ENCODE peak calls at places on chromosomes 11 and 22, in five cellular contexts. W is stimulated activated CD4-positive, alpha-beta T cell treated with anti-CD3 and anti-CD28 coated beads, Interleukin-15, amount 100 ng/mL, for 24 hours; C is endothelial cell; L is uterus; Z is anterior cingulate cortex. X is an unnamed sample.

GRCh38 chr22:49738566-49738965 is 89.1 kb downstream of the BRD1 start:
- DNase-seq in W (no peak), C (no peak), L (no peak), Z (no peak), X (no peak)

GRCh38 chr11:64237484-64237951 is 3.1 kb downstream of the VEGFB start:
- DNase-seq in W (no peak), C (no peak), L (peak; percentile 20), Z (no peak), X (no peak)

GRCh38 chr11:14687456-14687855 is 43.9 kb downstream of the PDE3B start:
- DNase-seq in W (no peak), C (no peak), L (no peak), Z (no peak), X (no peak)

GRCh38 chr11:124863137-124863825 is 2.0 kb upstream of the ROBO3 start:
- DNase-seq in W (no peak), C (no peak), L (no peak), Z (no peak), X (peak; percentile 37)

GRCh38 chr22:28869736-28870135 is 13.6 kb upstream of the ZNRF3 start:
- DNase-seq in W (no peak), C (no peak), L (no peak), Z (no peak), X (no peak)

GRCh38 chr22:45580703-45581381 is 78.2 kb downstream of the FBLN1 start:
- DNase-seq in W (no peak), C (no peak), L (no peak), Z (no peak), X (no peak)

GRCh38 chr22:39662677-39663034 is 92.1 kb downstream of the CACNA1I start:
- DNase-seq in W (peak; percentile 17), C (no peak), L (no peak), Z (no peak), X (no peak)

GRCh38 chr11:697028-697491 is 1.4 kb downstream of the TMEM80 start:
- DNase-seq in W (no peak), C (no peak), L (no peak), Z (no peak), X (no peak)

GRCh38 chr22:20235453-20235991 is 32.6 kb downstream of the RTN4R start:
- DNase-seq in W (no peak), C (no peak), L (no peak), Z (no peak), X (no peak)

GRCh38 chr11:103927535-103927934 is 108.9 kb upstream of the DDI1 start:
- DNase-seq in W (no peak), C (no peak), L (no peak), Z (no peak), X (no peak)

GRCh38 chr11:95398437-95399112 is 167.6 kb upstream of the SESN3 start:
- DNase-seq in W (no peak), C (no peak), L (no peak), Z (no peak), X (no peak)

GRCh38 chr11:91373497-91373896 is 851.1 kb upstream of the FAT3 start:
- DNase-seq in W (no peak), C (no peak), L (no peak), Z (no peak), X (no peak)

GRCh38 chr11:69280451-69280850 is 13.5 kb upstream of the MYEOV start:
- DNase-seq in W (no peak), C (no peak), L (no peak), Z (no peak), X (no peak)

GRCh38 chr22:45612451-45612901 is 59.2 kb upstream of the ATXN10 start:
- DNase-seq in W (peak; percentile 22), C (no peak), L (peak; percentile 32), Z (no peak), X (peak; percentile 30)

GRCh38 chr22:48824673-48825651 is 1002.7 kb downstream of the BRD1 start:
- DNase-seq in W (peak; percentile 11), C (no peak), L (no peak), Z (no peak), X (no peak)

GRCh38 chr11:72781063-72781312 is 12.9 kb downstream of the STARD10 start:
- DNase-seq in W (no peak), C (no peak), L (no peak), Z (no peak), X (no peak)

GRCh38 chr11:128574576-128575011 is 12.8 kb downstream of the ETS1 start:
- DNase-seq in W (no peak), C (no peak), L (no peak), Z (no peak), X (no peak)

GRCh38 chr11:6862961-6863360 is at the start of gene OR10A2:
- DNase-seq in W (no peak), C (no peak), L (no peak), Z (no peak), X (no peak)

GRCh38 chr11:58573451-58574104 is 2.1 kb downstream of the LPXN start:
- DNase-seq in W (peak; percentile 83), C (no peak), L (peak; percentile 69), Z (no peak), X (peak; percentile 41)

GRCh38 chr11:122215244-122215992 is 99.4 kb upstream of the BLID start:
- DNase-seq in W (peak; percentile 46), C (peak; percentile 80), L (peak; percentile 63), Z (peak; percentile 59), X (peak; percentile 61)

GRCh38 chr11:43579171-43579918 is 101.2 kb upstream of the HSD17B12 start:
- DNase-seq in W (peak; percentile 75), C (peak; percentile 72), L (no peak), Z (no peak), X (no peak)

GRCh38 chr11:93838967-93839366 is 11.5 kb downstream of the VSTM5 start:
- DNase-seq in W (no peak), C (no peak), L (no peak), Z (no peak), X (no peak)

GRCh38 chr22:49968831-49969661 is 8.5 kb downstream of the PIM3 start:
- DNase-seq in W (no peak), C (peak; percentile 10), L (peak; percentile 27), Z (no peak), X (no peak)

GRCh38 chr11:14812776-14813175 is 79.3 kb downstream of the CYP2R1 start:
- DNase-seq in W (no peak), C (no peak), L (no peak), Z (no peak), X (no peak)

GRCh38 chr11:74641905-74642304 is 49.5 kb downstream of the POLD3 start:
- DNase-seq in W (no peak), C (no peak), L (peak; percentile 31), Z (no peak), X (no peak)

GRCh38 chr11:1450958-1451710 is 35.4 kb downstream of the MOB2 start:
- DNase-seq in W (no peak), C (peak; percentile 31), L (no peak), Z (no peak), X (no peak)

GRCh38 chr22:28939394-28939793 is 56.0 kb downstream of the ZNRF3 start:
- DNase-seq in W (no peak), C (no peak), L (no peak), Z (no peak), X (no peak)

GRCh38 chr22:19870153-19871022 is 15.7 kb upstream of the GNB1L start:
- DNase-seq in W (no peak), C (no peak), L (peak; percentile 20), Z (no peak), X (no peak)

GRCh38 chr11:45390407-45390806 is 104.3 kb upstream of the SYT13 start:
- DNase-seq in W (no peak), C (no peak), L (no peak), Z (no peak), X (no peak)

GRCh38 chr11:73201249-73201648 is 16.8 kb upstream of the P2RY2 start:
- DNase-seq in W (no peak), C (no peak), L (no peak), Z (no peak), X (no peak)

GRCh38 chr11:96112192-96113099 is 188.5 kb upstream of the MTMR2 start:
- DNase-seq in W (peak; percentile 40), C (no peak), L (no peak), Z (no peak), X (no peak)

GRCh38 chr22:46070722-46071450 is 79.4 kb upstream of the PPARA start:
- DNase-seq in W (peak; percentile 70), C (no peak), L (peak; percentile 53), Z (no peak), X (no peak)

GRCh38 chr11:129067454-129067853 is 124.7 kb downstream of the ARHGAP32 start:
- DNase-seq in W (no peak), C (no peak), L (no peak), Z (no peak), X (no peak)

GRCh38 chr11:77309401-77310085 is 8.1 kb upstream of the GDPD4 start:
- DNase-seq in W (no peak), C (no peak), L (no peak), Z (no peak), X (no peak)

GRCh38 chr11:63920870-63921417 is 4.0 kb upstream of the RCOR2 start:
- DNase-seq in W (peak; percentile 52), C (peak; percentile 46), L (no peak), Z (no peak), X (no peak)

GRCh38 chr22:35637943-35638342 is 10.3 kb upstream of the APOL6 start:
- DNase-seq in W (no peak), C (no peak), L (peak; percentile 30), Z (no peak), X (no peak)

GRCh38 chr11:2998073-2998850 is 6.1 kb upstream of the NAP1L4 start:
- DNase-seq in W (no peak), C (no peak), L (no peak), Z (no peak), X (no peak)